ENCODE peak calls at places on chromosomes 6 and 20, in nine cellular contexts. M is HFF-Myc; H is Calu3; C is GM23338; A is CD8-positive, alpha-beta T cell; G is endothelial cell; J is thoracic aorta; T is breast epithelium; L is CD4-positive, alpha-beta T cell. Q is an unnamed sample.

GRCh38 chr6:16450285-16450684 is 211.9 kb downstream of the GMPR start:
- DNase-seq in M (peak; percentile 75), H (no peak), C (no peak), A (no peak), G (no peak), J (no peak), T (no peak), L (no peak), Q (no peak)

GRCh38 chr20:37383229-37383989 is 37.5 kb downstream of the SRC start:
- DNase-seq in M (no peak), H (peak; percentile 47), C (no peak), A (no peak), G (no peak), J (peak; percentile 50), T (no peak), L (no peak), Q (peak; percentile 88)

GRCh38 chr6:81767163-81768000 is 14.9 kb upstream of the TENT5A start:
- DNase-seq in M (no peak), H (no peak), C (peak; percentile 26), A (no peak), G (no peak), J (no peak), T (peak; percentile 33), L (no peak), Q (peak; percentile 36)

GRCh38 chr20:24662756-24663399 is 193.4 kb downstream of the SYNDIG1 start:
- DNase-seq in M (no peak), H (no peak), C (no peak), A (no peak), G (no peak), J (no peak), T (no peak), L (no peak), Q (no peak)

GRCh38 chr20:32636278-32636677 is 37.5 kb downstream of the C20orf203 start:
- DNase-seq in M (no peak), H (no peak), C (no peak), A (no peak), G (no peak), J (no peak), T (no peak), L (no peak), Q (no peak)

GRCh38 chr20:32598606-32599005 is 13.5 kb upstream of the NOL4L start:
- DNase-seq in M (no peak), H (no peak), C (no peak), A (no peak), G (no peak), J (no peak), T (no peak), L (no peak), Q (no peak)

GRCh38 chr6:14059791-14060436 is 57.7 kb upstream of the CD83 start:
- DNase-seq in M (no peak), H (peak; percentile 73), C (no peak), A (no peak), G (no peak), J (no peak), T (peak; percentile 53), L (no peak), Q (peak; percentile 95)

GRCh38 chr6:131685266-131685780 is 15.9 kb downstream of the OR2A4 start:
- DNase-seq in M (no peak), H (no peak), C (no peak), A (no peak), G (no peak), J (no peak), T (no peak), L (no peak), Q (no peak)

GRCh38 chr6:136607932-136608772 is 57.9 kb upstream of the MAP7 start:
- DNase-seq in M (no peak), H (peak; percentile 81), C (peak; percentile 90), A (peak; percentile 63), G (peak; percentile 80), J (peak; percentile 33), T (peak; percentile 59), L (peak; percentile 79), Q (peak; percentile 91)

GRCh38 chr20:32439132-32439829 is 81.2 kb downstream of the ASXL1 start:
- DNase-seq in M (no peak), H (no peak), C (no peak), A (no peak), G (no peak), J (no peak), T (peak; percentile 13), L (no peak), Q (no peak)

GRCh38 chr6:131683479-131683878 is 17.7 kb downstream of the OR2A4 start:
- DNase-seq in M (no peak), H (no peak), C (no peak), A (no peak), G (no peak), J (no peak), T (no peak), L (no peak), Q (no peak)

GRCh38 chr6:408599-409102 is 17.1 kb downstream of the IRF4 start:
- DNase-seq in M (no peak), H (no peak), C (peak; percentile 76), A (no peak), G (peak; percentile 55), J (no peak), T (no peak), L (no peak), Q (peak; percentile 49)

GRCh38 chr6:141195251-141195832 is 937.4 kb upstream of the GJE1 start:
- DNase-seq in M (no peak), H (no peak), C (peak; percentile 24), A (no peak), G (no peak), J (no peak), T (peak; percentile 19), L (no peak), Q (no peak)

GRCh38 chr6:84681693-84682326 is 82.6 kb downstream of the TBX18 start:
- DNase-seq in M (no peak), H (no peak), C (no peak), A (no peak), G (no peak), J (no peak), T (no peak), L (no peak), Q (no peak)

GRCh38 chr6:37536462-37537225 is 37.0 kb upstream of the CCDC167 start:
- DNase-seq in M (no peak), H (no peak), C (peak; percentile 64), A (no peak), G (peak; percentile 29), J (no peak), T (no peak), L (no peak), Q (no peak)

GRCh38 chr6:37827603-37828265 is 8.2 kb downstream of the ZFAND3 start:
- DNase-seq in M (no peak), H (no peak), C (no peak), A (no peak), G (no peak), J (no peak), T (no peak), L (no peak), Q (no peak)

GRCh38 chr6:155061381-155061780 is 66.3 kb downstream of the TIAM2 start:
- DNase-seq in M (no peak), H (no peak), C (no peak), A (no peak), G (no peak), J (no peak), T (no peak), L (no peak), Q (no peak)

GRCh38 chr6:12289655-12290489 is at the start of gene EDN1:
- DNase-seq in M (no peak), H (peak; percentile 86), C (peak; percentile 94), A (peak; percentile 7), G (peak; percentile 85), J (no peak), T (peak; percentile 80), L (peak; percentile 35), Q (peak; percentile 86)

GRCh38 chr6:25717856-25718740 is 36.4 kb upstream of the SLC17A4 start:
- DNase-seq in M (peak; percentile 19), H (peak; percentile 59), C (peak; percentile 60), A (no peak), G (peak; percentile 17), J (no peak), T (no peak), L (no peak), Q (peak; percentile 57)

GRCh38 chr6:74749211-74750142 is 456.4 kb downstream of the COL12A1 start:
- DNase-seq in M (no peak), H (peak; percentile 39), C (peak; percentile 17), A (no peak), G (no peak), J (no peak), T (no peak), L (no peak), Q (peak; percentile 77)

GRCh38 chr6:163001341-163001740 is 273.6 kb downstream of the PACRG start:
- DNase-seq in M (no peak), H (no peak), C (no peak), A (no peak), G (no peak), J (no peak), T (no peak), L (no peak), Q (peak; percentile 43)

GRCh38 chr6:108115598-108116058 is 41.1 kb upstream of the OSTM1 start:
- DNase-seq in M (no peak), H (peak; percentile 77), C (peak; percentile 80), A (no peak), G (peak; percentile 67), J (no peak), T (no peak), L (no peak), Q (peak; percentile 63)

GRCh38 chr6:83592770-83593394 is 80.5 kb downstream of the PRSS35 start:
- DNase-seq in M (peak; percentile 2), H (peak; percentile 31), C (peak; percentile 77), A (no peak), G (peak; percentile 14), J (no peak), T (no peak), L (no peak), Q (peak; percentile 52)
- TF ChIP-seq CTCF in M (peak; percentile 54), H (peak; percentile 47), C (peak; percentile 73), A (no peak), G (peak; percentile 42), J (peak; percentile 16), T (no peak), L (peak; percentile 30), Q (peak; percentile 48)

GRCh38 chr6:42911171-42912021 is 4.5 kb upstream of the PTCRA start:
- DNase-seq in M (no peak), H (no peak), C (peak; percentile 94), A (no peak), G (peak; percentile 55), J (no peak), T (no peak), L (no peak), Q (no peak)
- TF ChIP-seq CTCF in M (no peak), H (no peak), C (peak; percentile 46), A (no peak), G (no peak), J (no peak), T (no peak), L (no peak), Q (no peak)

DNA sequence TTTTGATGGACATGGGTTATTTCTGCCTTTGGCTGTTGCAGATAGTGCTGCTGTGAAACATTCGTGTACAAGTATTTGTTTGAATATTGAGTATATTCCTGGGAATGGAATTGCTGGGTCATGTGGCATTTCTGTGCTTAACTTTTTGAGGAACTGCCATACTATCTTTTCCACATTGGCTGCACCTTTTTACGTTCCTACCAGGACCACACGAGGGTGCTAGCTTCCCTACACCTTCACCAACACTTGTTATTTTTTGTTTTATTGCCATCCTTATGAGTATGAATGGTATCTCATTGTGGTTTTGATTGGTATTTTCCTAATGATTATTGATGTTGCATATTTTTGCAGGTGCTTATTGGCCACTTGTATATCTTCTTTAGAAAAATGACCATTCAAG is 47.8 kb upstream of the PLCG1 start:
- DNase-seq in M (no peak), H (no peak), C (no peak), A (no peak), G (no peak), J (no peak), T (no peak), L (no peak), Q (no peak)
- TF ChIP-seq CTCF in M (no peak), H (no peak), C (peak; percentile 32), A (no peak), G (no peak), J (no peak), T (no peak), L (no peak), Q (no peak)

GRCh38 chr6:32953775-32954174 is 878 bp upstream of the HLA-DMA start:
- DNase-seq in M (no peak), H (no peak), C (no peak), A (no peak), G (no peak), J (no peak), T (no peak), L (no peak), Q (no peak)
- TF ChIP-seq CTCF in M (no peak), H (no peak), C (no peak), A (no peak), G (no peak), J (no peak), T (no peak), L (no peak), Q (no peak)

Q was measured in MCF 10A.